ENCODE peak calls at places on chromosome 9, in seven cellular contexts. U, G, Y, P, C, D and T are unnamed samples.

GRCh38 chr9:77556396-77556795 is 91.7 kb downstream of the GNA14 start:
- DNase-seq in D (no peak), G (no peak), U (no peak), C (no peak), P (no peak), Y (no peak), T (no peak)

GRCh38 chr9:23771746-23772145 is 54.3 kb downstream of the ELAVL2 start:
- DNase-seq in P (no peak), U (no peak), C (no peak), D (no peak), Y (no peak), G (no peak), T (no peak)

GRCh38 chr9:92325269-92325990 is at the start of the genes CENPP and NOL8:
- DNase-seq in D (peak), C (peak), G (peak), P (peak), Y (peak), U (peak), T (peak)

GRCh38 chr9:101018391-101018990 is 10.0 kb upstream of the PLPPR1 start:
- DNase-seq in P (no peak), D (no peak), C (no peak), U (no peak), G (no peak), Y (peak), T (no peak)

GRCh38 chr9:8349928-8350327 is 550.4 kb upstream of the DMAC1 start:
- DNase-seq in U (peak), Y (no peak), D (no peak), P (no peak), G (no peak), C (no peak), T (no peak)

GRCh38 chr9:70130266-70130665 is 86.6 kb downstream of the MAMDC2 start:
- DNase-seq in D (no peak), Y (no peak), U (no peak), C (no peak), P (no peak), G (no peak), T (no peak)

GRCh38 chr9:34625087-34625486 is 3.8 kb downstream of the ARID3C start:
- DNase-seq in P (no peak), U (no peak), D (no peak), C (no peak), G (no peak), Y (no peak), T (no peak)

GRCh38 chr9:128910906-128911305 is 9.9 kb upstream of the PHYHD1 start:
- DNase-seq in G (no peak), P (no peak), Y (no peak), D (no peak), C (no peak), U (no peak), T (no peak)

GRCh38 chr9:13186774-13187173 is 92.7 kb downstream of the MPDZ start:
- DNase-seq in G (no peak), C (no peak), P (no peak), Y (no peak), D (no peak), U (no peak), T (no peak)

GRCh38 chr9:109411069-109411761 is 86.9 kb downstream of the PTPN3 start:
- DNase-seq in C (no peak), G (no peak), D (no peak), P (no peak), U (no peak), Y (no peak), T (no peak)

GRCh38 chr9:933356-933755 is 43.1 kb upstream of the DMRT3 start:
- DNase-seq in U (no peak), P (no peak), D (no peak), G (no peak), C (no peak), Y (no peak), T (no peak)

GRCh38 chr9:214488-215448 is at the start of gene DOCK8:
- DNase-seq in D (no peak), U (peak), P (peak), C (no peak), Y (peak), G (peak), T (peak)

GRCh38 chr9:72579880-72580570 is 58.6 kb downstream of the TMC1 start:
- DNase-seq in U (no peak), D (no peak), Y (no peak), P (peak), G (no peak), C (no peak), T (no peak)

GRCh38 chr9:126055386-126055785 is 271.2 kb upstream of the MVB12B start:
- DNase-seq in P (peak), D (no peak), C (no peak), G (peak), Y (peak), U (no peak), T (no peak)

GRCh38 chr9:84710701-84711397 is 41.3 kb downstream of the NTRK2 start:
- DNase-seq in Y (no peak), D (peak), C (no peak), P (no peak), G (no peak), U (no peak), T (no peak)

GRCh38 chr9:134693011-134693410 is 51.4 kb downstream of the COL5A1 start:
- DNase-seq in D (no peak), U (peak), P (no peak), C (no peak), Y (no peak), G (no peak), T (no peak)

GRCh38 chr9:99368341-99369326 is 146.6 kb downstream of the SEC61B start:
- DNase-seq in P (peak), Y (no peak), G (no peak), C (no peak), D (peak), U (no peak), T (peak)

GRCh38 chr9:133458643-133459312 is 1.0 kb upstream of the CACFD1 start:
- DNase-seq in D (no peak), C (no peak), U (peak), P (no peak), Y (peak), G (no peak), T (no peak)

GRCh38 chr9:4590430-4591122 is 71.5 kb upstream of the PLPP6 start:
- DNase-seq in C (peak), G (no peak), Y (no peak), P (no peak), D (no peak), U (no peak), T (no peak)

GRCh38 chr9:31355965-31356364 is 1028.5 kb upstream of the ACO1 start:
- DNase-seq in P (no peak), C (no peak), U (no peak), D (no peak), Y (no peak), G (no peak), T (no peak)

GRCh38 chr9:92439921-92440750 is 15.9 kb upstream of the OMD start:
- DNase-seq in Y (no peak), P (peak), C (no peak), U (no peak), G (no peak), D (no peak), T (no peak)

DNA sequence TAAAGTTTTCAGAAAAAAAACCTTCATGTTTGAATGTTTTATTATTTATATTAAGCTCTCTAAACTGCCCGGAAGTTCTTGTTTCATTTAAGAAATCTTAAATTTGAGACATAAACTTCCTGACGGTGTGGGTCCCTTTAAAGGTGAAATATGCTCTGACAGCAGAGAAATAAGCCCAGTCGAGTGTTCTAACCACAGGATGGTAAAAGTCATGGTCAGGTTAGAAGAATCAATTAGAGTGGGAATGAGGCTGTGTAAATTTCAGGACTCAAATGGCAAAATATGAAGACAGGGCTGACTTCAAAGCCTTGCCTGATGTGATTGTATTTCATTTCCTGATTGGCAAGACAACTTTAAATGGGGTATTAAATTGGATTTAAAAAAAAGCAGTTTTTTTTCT is 432.9 kb upstream of the BRINP1 start:
- DNase-seq in G (no peak), U (no peak), D (no peak), Y (no peak), P (no peak), C (no peak), T (no peak)
- TF ChIP-seq CTCF in G (no peak), U (no peak), D (no peak), Y (no peak), P (no peak), C (no peak), T (no peak)

GRCh38 chr9:130692365-130692764 is 1.2 kb upstream of the EXOSC2 start:
- DNase-seq in Y (no peak), P (no peak), U (peak), G (no peak), C (no peak), D (no peak), T (no peak)
- TF ChIP-seq CTCF in Y (no peak), P (peak), U (peak), G (no peak), C (peak), D (peak), T (no peak)

DNA sequence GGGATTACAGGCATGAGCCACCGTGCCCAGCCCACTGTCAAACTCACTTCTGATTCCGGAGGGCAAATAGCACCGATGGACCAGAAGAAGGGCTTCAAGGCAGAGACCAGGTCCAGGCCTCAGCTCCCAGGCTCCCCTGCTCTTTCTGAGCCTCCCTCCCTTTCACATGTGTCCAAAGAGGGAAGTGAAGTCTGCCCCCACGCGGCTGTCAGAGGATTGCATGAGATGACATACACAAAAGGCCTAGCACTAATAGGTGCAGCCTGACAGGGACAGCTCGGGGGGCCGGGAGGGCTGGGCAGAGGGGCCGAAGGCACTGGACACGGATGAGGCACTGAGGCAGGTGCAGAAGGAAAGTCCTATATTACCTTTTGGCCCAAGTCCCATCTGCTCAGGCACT is 16.1 kb downstream of the FBP1 start:
- DNase-seq in G (peak), D (no peak), Y (no peak), P (peak), U (peak), C (no peak), T (no peak)
- TF ChIP-seq CTCF in G (peak), D (no peak), Y (peak), P (peak), U (peak), C (peak), T (peak)

DNA sequence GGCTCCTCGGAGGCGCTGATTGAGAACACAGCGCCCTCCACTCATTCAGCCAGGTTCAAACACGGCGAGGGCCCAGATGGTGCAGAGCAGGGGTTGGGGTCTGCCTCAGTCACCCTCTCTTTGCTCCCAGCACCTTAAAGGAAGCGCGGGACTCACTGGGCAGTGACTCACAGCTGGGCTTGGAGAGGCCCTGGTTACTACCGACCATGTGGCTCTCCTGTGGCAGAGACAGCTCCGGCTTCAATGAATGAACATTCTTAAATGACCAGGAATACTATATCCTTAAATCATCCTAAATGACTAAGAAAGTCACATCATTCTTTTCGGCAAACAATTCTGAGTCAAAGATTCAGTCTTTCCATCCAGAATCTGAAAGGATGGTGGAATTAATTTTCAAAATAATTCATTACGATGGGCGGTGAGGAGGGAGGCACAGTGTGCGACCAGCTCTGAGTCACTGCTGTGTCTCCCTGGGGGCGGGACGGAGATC is 1.6 kb upstream of the INPP5E start:
- DNase-seq in P (no peak), C (no peak), Y (no peak), D (no peak), U (no peak), G (no peak), T (no peak)
- TF ChIP-seq CTCF in P (no peak), C (no peak), Y (no peak), D (no peak), U (no peak), G (no peak), T (no peak)

GRCh38 chr9:6686396-6686795 is 40.9 kb upstream of the GLDC start:
- DNase-seq in D (peak), Y (no peak), C (no peak), P (peak), G (no peak), U (no peak), T (no peak)
- TF ChIP-seq CTCF in D (peak), Y (no peak), C (peak), P (peak), G (peak), U (peak), T (peak)

DNA sequence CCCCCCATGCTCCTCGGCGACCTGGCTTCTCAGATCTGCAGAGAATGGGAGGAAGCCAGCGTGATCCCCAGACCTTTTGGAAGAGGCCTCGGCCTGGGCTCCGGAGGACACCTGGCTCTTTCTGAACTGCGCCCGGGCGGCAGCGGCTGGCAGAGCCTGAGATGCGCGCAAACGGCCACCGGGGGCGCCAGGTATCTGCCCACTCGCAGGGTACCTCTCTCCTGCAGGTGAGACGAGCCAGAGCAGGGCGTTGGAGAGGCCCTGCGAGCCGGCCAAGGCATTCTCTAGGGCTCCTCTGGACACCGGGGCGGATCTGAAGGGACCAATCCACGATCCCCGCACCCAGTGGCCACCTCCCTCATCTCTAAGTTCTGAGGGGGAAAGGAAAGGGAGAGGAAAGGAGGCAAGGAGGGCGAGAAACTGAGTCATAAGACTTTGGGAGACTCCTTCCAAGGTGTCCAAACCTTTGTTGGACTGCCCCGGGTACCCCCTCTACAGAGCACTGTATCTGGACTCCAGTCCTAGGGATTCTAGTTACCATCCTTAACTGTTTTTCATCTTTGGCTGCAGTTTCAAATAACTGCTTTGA is 55.0 kb upstream of the SLC46A2 start:
- DNase-seq in P (no peak), U (peak), C (no peak), G (no peak), Y (peak), D (no peak), T (no peak)
- TF ChIP-seq CTCF in P (peak), U (peak), C (no peak), G (no peak), Y (no peak), D (no peak), T (no peak)

GRCh38 chr9:127805620-127806019 is 2.9 kb downstream of the FPGS start:
- DNase-seq in D (no peak), Y (no peak), G (no peak), U (peak), C (no peak), P (no peak), T (no peak)
- TF ChIP-seq CTCF in D (no peak), Y (peak), G (peak), U (peak), C (peak), P (peak), T (peak)

DNA sequence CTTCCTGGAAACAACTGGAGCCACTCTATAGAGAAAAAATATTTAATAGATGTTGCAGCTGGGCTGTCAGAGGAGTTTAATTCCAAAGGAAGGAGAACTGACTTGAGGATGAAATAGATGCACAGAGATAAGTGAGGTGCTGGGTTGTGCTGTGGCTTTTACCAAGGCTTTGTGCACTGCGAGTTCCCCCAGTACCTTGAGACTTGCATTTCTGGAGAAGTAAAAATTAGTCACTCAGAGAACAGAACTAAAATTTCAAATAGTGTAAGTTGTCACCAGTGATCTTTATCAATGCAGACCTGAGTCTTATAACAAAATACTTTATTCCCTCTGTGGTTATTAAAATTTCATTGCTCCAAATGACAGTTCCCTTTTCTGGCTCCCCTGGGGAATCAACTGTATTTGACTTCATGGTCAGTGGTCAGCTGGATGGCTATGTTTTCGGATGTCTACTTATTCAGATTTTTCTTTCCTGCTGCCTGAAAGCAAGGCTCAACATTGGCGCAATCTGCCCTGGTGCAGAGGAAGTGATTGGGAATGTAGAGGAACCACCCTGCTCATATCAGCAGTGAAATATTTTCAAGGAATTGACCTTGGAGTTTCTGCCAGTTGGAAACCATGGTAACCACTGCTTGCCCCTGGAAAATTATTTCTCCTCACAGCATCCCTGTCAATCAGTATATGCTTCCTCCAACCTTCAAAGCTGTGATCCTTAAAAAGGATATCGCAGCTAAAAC is 238.8 kb downstream of the SMARCA2 start:
- DNase-seq in D (no peak), G (no peak), Y (no peak), U (no peak), P (no peak), C (no peak), T (no peak)
- TF ChIP-seq CTCF in D (no peak), G (no peak), Y (no peak), U (no peak), P (no peak), C (no peak), T (no peak)

GRCh38 chr9:27282269-27282668 is 14.7 kb downstream of the EQTN start:
- DNase-seq in Y (no peak), D (no peak), G (no peak), P (no peak), C (no peak), U (no peak), T (no peak)
- TF ChIP-seq CTCF in Y (no peak), D (no peak), G (no peak), P (no peak), C (no peak), U (no peak), T (no peak)

DNA sequence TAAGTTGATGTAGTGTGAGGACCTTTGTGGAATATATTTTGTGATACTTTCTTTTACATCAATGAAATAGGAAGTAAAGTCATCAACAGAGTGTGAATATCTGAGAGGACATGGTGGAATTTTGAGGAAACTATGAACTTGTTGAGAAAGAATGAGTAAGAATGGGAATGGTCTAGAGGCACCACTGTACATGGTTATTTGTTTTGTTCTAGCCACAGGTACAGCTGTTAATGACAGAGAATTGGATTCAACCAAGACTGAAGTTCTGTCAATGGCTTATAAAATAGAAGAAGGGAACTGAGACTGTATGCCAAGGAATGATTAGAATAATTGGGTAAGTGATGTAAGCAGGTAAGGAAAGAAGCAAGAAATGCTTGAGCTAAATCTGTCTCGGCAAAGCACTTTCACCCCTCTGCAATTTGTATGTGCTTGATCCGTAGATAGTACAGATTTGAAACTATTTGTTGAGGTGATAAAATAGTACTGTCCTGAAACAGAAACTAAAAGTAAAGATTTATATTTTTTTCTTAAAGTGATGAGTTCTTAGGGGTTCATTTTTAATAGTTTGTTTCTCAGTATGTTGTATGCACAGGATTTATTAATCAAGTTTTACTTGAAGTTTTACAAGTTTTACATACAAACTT is 468.8 kb upstream of the SMC2 start:
- DNase-seq in D (no peak), U (no peak), Y (no peak), G (no peak), C (no peak), P (no peak), T (no peak)
- TF ChIP-seq CTCF in D (no peak), U (no peak), Y (no peak), G (no peak), C (no peak), P (no peak), T (no peak)